ENCODE peak calls at places on chromosomes 11 and 22, in nine cellular contexts. E is GM13977; D is hepatic stellate cell; O is stimulated activated CD4-positive, alpha-beta T cell treated with anti-CD3 and anti-CD28 coated beads, Interleukin-2, amount 100 ng/mL, for 24 hours; C is EH; X is activated CD4-positive, CD25-positive, alpha-beta regulatory T cell treated with anti-CD3 and anti-CD28 coated beads, Interleukin-2, amount 50 U/mL, for 16 hours; T is HTR-8/SVneo; I is cardiac fibroblast; L is NCI-H2029 treated with DMSO at 0.1 percent for 48 hours. G is an unnamed sample.

GRCh38 chr22:27124336-27125023 is 467.1 kb downstream of the MIAT start:
- DNase-seq in E (no peak), D (no peak), O (no peak), C (no peak), X (no peak), T (no peak), I (no peak), L (no peak), G (no peak)

GRCh38 chr11:17267576-17267975 is 9.0 kb upstream of the NUCB2 start:
- DNase-seq in E (no peak), D (peak), O (no peak), C (peak), X (no peak), T (peak), I (peak), L (no peak), G (no peak)

GRCh38 chr22:25747245-25747944 is 5.4 kb downstream of the MYO18B start:
- DNase-seq in E (no peak), D (peak), O (no peak), C (peak), X (no peak), T (peak), I (peak), L (no peak), G (peak)

GRCh38 chr11:26806209-26806608 is 84.3 kb upstream of the SLC5A12 start:
- DNase-seq in E (no peak), D (no peak), O (no peak), C (peak), X (no peak), T (no peak), I (peak), L (no peak), G (no peak)

GRCh38 chr22:39282642-39283311 is 36.6 kb downstream of the RPL3 start:
- DNase-seq in E (no peak), D (no peak), O (no peak), C (peak), X (no peak), T (peak), I (peak), L (no peak), G (no peak)

GRCh38 chr22:50490531-50491308 is 4.1 kb downstream of the MIOX start:
- DNase-seq in E (no peak), D (no peak), O (no peak), C (no peak), X (no peak), T (no peak), I (no peak), L (no peak), G (no peak)

GRCh38 chr22:44261861-44262595 is 50.7 kb downstream of the SHISAL1 start:
- DNase-seq in E (no peak), D (no peak), O (no peak), C (no peak), X (no peak), T (no peak), I (no peak), L (no peak), G (no peak)

GRCh38 chr22:42203609-42204008 is 66.8 kb downstream of the TCF20 start:
- DNase-seq in E (no peak), D (no peak), O (no peak), C (no peak), X (no peak), T (no peak), I (no peak), L (no peak), G (no peak)

GRCh38 chr22:44276041-44276440 is 36.7 kb downstream of the SHISAL1 start:
- DNase-seq in E (no peak), D (no peak), O (no peak), C (no peak), X (no peak), T (no peak), I (no peak), L (no peak), G (no peak)

GRCh38 chr22:25746012-25746373 is 4.0 kb downstream of the MYO18B start:
- DNase-seq in E (no peak), D (no peak), O (no peak), C (peak), X (no peak), T (no peak), I (peak), L (no peak), G (no peak)

GRCh38 chr11:44753965-44754645 is 27.3 kb downstream of the TSPAN18 start:
- DNase-seq in E (no peak), D (no peak), O (no peak), C (no peak), X (no peak), T (no peak), I (no peak), L (no peak), G (no peak)

GRCh38 chr11:20015101-20015500 is 145.2 kb downstream of the DBX1 start:
- DNase-seq in E (no peak), D (no peak), O (no peak), C (peak), X (no peak), T (no peak), I (no peak), L (no peak), G (no peak)

GRCh38 chr11:74948546-74948897 is 369 bp downstream of the XRRA1 start:
- DNase-seq in E (peak), D (peak), O (no peak), C (peak), X (no peak), T (no peak), I (no peak), L (no peak), G (peak)

GRCh38 chr11:79436911-79437273 is 3.9 kb downstream of the TENM4 start:
- DNase-seq in E (peak), D (no peak), O (no peak), C (no peak), X (no peak), T (no peak), I (no peak), L (no peak), G (no peak)

GRCh38 chr11:72085836-72086475 is 5.3 kb downstream of the LRRC51 start:
- DNase-seq in E (no peak), D (no peak), O (no peak), C (no peak), X (no peak), T (no peak), I (no peak), L (peak), G (no peak)

G was measured in HT-29.